ENCODE peak calls at places on chromosomes 1 and 21, in ten cellular contexts. P is AG09309, C is D721Med, X is cardiac muscle cell, Y is thoracic aorta, I is HFFc6, N is neural progenitor cell, M is A549, S is GM06990, L is transverse colon. K is an unnamed sample.

GRCh38 chr1:182802006-182802798 is 12.6 kb downstream of the NPL start:
- DNase-seq in M (no peak), L (no peak), X (no peak), I (no peak), C (no peak), N (no peak), P (no peak), Y (no peak), S (no peak), K (no peak)

GRCh38 chr21:39004776-39005605 is 178.3 kb downstream of the PSMG1 start:
- DNase-seq in M (no peak), X (no peak), N (no peak), P (no peak), S (no peak), I (no peak), L (peak), Y (no peak), C (no peak), K (no peak)

GRCh38 chr1:14439015-14439414 is 159.5 kb upstream of the KAZN start:
- DNase-seq in P (no peak), S (no peak), Y (no peak), N (no peak), C (no peak), L (no peak), M (no peak), I (no peak), X (no peak), K (no peak)

GRCh38 chr21:33368124-33368523 is 35.1 kb upstream of the IFNGR2 start:
- DNase-seq in M (no peak), L (no peak), P (no peak), S (no peak), X (no peak), I (no peak), Y (no peak), N (no peak), C (no peak), K (no peak)

GRCh38 chr1:246092136-246092535 is 414.9 kb downstream of the SMYD3 start:
- DNase-seq in P (no peak), I (no peak), X (no peak), C (no peak), N (no peak), M (no peak), L (no peak), S (no peak), Y (no peak), K (no peak)

GRCh38 chr1:180343931-180344406 is 113.9 kb downstream of the LHX4 start:
- DNase-seq in I (peak), L (peak), C (no peak), N (no peak), S (no peak), P (no peak), M (no peak), Y (no peak), X (peak), K (no peak)

GRCh38 chr1:63142001-63142400 is 180.4 kb upstream of the FOXD3 start:
- DNase-seq in N (no peak), Y (no peak), M (no peak), X (no peak), L (no peak), C (no peak), S (no peak), P (no peak), I (no peak), K (no peak)

GRCh38 chr1:211903490-211904260 is 73.1 kb upstream of the LPGAT1 start:
- DNase-seq in C (no peak), P (no peak), X (no peak), L (peak), N (no peak), M (no peak), S (no peak), I (no peak), Y (no peak), K (no peak)

GRCh38 chr1:49104575-49104974 is 327.9 kb upstream of the BEND5 start:
- DNase-seq in L (no peak), Y (no peak), I (no peak), P (no peak), N (no peak), C (no peak), S (no peak), M (no peak), X (no peak), K (no peak)

DNA sequence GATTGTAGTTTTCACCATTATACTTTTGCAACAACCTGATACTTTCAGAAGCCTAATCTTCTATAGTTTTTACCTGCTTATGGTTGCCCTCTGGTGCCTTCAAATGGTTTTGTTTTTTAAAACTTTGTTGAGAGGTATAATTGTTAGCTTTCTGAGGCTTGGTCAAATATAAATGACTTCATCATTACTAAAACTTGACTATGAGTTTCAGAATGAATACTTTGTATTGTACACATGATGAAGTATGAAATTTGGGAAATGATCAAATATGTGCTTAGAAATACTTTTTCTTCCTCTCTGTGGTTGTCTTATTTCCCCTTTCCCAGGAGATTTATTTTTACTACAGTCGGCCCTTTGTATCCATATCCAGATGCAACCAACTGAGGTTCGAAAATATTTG is 151.8 kb upstream of the B3GALT2 start:
- DNase-seq in M (no peak), C (no peak), Y (no peak), S (peak), N (no peak), L (no peak), I (peak), P (peak), X (no peak), K (no peak)
- TF ChIP-seq CTCF in M (peak), C (peak), Y (no peak), S (peak), N (no peak), L (no peak), I (peak), P (peak), X (peak), K (no peak)

GRCh38 chr1:85504417-85504816 is 39.5 kb upstream of the DDAH1 start:
- DNase-seq in P (no peak), N (no peak), Y (no peak), C (no peak), S (no peak), L (no peak), X (no peak), M (no peak), I (peak), K (no peak)

GRCh38 chr1:85501355-85501898 is 36.5 kb upstream of the DDAH1 start:
- DNase-seq in L (no peak), Y (no peak), M (no peak), C (no peak), X (no peak), I (no peak), S (no peak), P (no peak), N (no peak), K (no peak)

GRCh38 chr1:85496881-85497582 is 32.1 kb upstream of the DDAH1 start:
- DNase-seq in Y (no peak), X (no peak), M (no peak), C (no peak), S (no peak), L (no peak), P (no peak), N (no peak), I (no peak), K (no peak)

GRCh38 chr1:85502171-85502570 is 37.2 kb upstream of the DDAH1 start:
- DNase-seq in X (no peak), P (no peak), N (no peak), S (no peak), C (no peak), Y (no peak), I (no peak), M (no peak), L (no peak), K (no peak)

GRCh38 chr1:85502625-85503083 is 37.7 kb upstream of the DDAH1 start:
- DNase-seq in I (peak), M (peak), L (peak), C (no peak), S (no peak), Y (no peak), X (peak), P (no peak), N (peak), K (no peak)
- TF ChIP-seq CTCF in I (peak), M (peak), L (peak), C (peak), S (peak), Y (peak), X (peak), P (peak), N (peak), K (peak)

DNA sequence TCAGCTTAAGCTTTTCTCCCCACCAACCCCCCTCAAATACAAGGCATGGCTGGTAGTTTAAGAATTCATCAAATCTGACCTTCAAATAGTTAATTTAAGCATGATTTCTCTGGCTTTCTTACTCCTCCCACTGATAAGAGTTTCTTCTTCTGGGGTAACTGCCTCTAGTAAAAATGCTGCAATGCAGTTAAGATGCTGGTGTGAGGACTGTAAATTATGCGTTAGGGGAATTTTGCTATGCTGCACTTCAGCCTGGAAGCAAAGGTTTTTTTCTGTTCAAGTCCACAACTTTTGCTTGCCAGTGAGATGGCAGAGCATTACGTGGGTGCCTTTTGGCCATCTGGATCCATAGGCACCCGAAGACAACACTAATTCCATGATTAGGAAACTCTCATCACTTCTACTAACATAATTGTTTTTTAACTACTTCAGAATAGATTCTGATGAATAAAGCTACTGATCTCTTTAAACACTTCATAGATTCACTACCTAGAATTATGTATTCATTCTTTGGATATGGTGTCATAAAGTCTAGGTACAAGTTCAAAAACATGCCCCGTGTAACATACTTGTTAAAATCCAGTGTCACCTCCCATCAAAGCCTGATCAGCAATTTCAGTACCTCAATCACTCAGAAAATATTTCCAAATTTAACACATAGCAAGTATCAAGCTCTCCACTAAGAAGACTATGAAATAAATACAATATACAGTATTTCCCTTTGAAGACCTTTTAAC is 8.8 kb upstream of the SMYD2 start:
- DNase-seq in S (no peak), L (no peak), M (no peak), I (no peak), P (no peak), N (no peak), Y (no peak), C (no peak), X (no peak), K (no peak)
- TF ChIP-seq CTCF in S (no peak), L (no peak), M (no peak), I (no peak), P (no peak), N (no peak), Y (no peak), C (no peak), X (no peak), K (no peak)

GRCh38 chr1:215076312-215076711 is 6.2 kb upstream of the KCNK2 start:
- DNase-seq in Y (no peak), I (peak), S (no peak), P (no peak), N (peak), X (peak), C (no peak), M (no peak), L (no peak), K (no peak)
- TF ChIP-seq CTCF in Y (no peak), I (peak), S (peak), P (peak), N (peak), X (peak), C (peak), M (peak), L (no peak), K (peak)

GRCh38 chr1:152543808-152544207 is 22.8 kb downstream of the LCE3E start:
- DNase-seq in Y (no peak), N (no peak), I (no peak), M (peak), L (no peak), C (no peak), S (no peak), X (no peak), P (no peak), K (no peak)
- TF ChIP-seq CTCF in Y (no peak), N (no peak), I (peak), M (peak), L (no peak), C (no peak), S (peak), X (no peak), P (no peak), K (no peak)

GRCh38 chr1:91440845-91441244 is 36.2 kb upstream of the HFM1 start:
- DNase-seq in N (no peak), I (peak), C (no peak), X (no peak), S (no peak), P (no peak), Y (no peak), L (no peak), M (peak), K (no peak)
- TF ChIP-seq CTCF in N (no peak), I (peak), C (peak), X (peak), S (peak), P (peak), Y (no peak), L (no peak), M (no peak), K (no peak)

DNA sequence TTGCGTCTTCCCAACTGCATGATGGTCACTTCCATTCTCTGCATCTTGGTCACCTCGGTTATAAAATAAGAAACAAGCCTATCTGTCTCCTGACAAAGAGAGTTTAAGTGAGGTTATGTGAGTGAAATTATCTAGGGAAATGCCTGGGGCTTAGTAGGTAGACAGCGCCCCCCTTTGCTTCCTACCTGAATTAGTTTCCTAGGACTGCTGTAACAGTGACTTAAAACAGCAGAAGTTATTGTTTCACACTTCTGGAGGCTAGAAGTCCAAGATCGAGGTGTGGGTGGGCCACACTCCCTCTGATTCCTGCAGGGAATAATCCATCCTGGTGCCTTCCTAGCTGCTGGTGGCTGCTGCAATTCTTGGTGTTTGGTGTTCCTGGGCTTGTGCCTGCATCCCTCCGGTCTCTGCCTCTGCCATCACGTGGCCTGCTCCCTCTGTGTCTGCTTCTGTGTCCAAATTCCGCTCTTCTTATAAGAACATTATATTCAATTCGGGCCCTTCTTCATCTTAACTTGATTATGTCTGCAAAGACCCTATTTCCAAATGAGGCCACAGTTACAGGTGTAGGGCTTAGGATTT is 92.6 kb downstream of the IGSF21 start:
- DNase-seq in Y (no peak), X (no peak), M (no peak), S (no peak), N (peak), L (no peak), P (no peak), C (no peak), I (no peak), K (no peak)
- TF ChIP-seq CTCF in Y (no peak), X (no peak), M (no peak), S (no peak), N (peak), L (no peak), P (no peak), C (peak), I (no peak), K (peak)

GRCh38 chr1:41918450-41919043 is at the start of gene HIVEP3:
- DNase-seq in Y (no peak), P (no peak), I (peak), C (peak), X (peak), N (peak), S (no peak), L (no peak), M (peak), K (no peak)
- TF ChIP-seq CTCF in Y (peak), P (peak), I (peak), C (no peak), X (peak), N (peak), S (no peak), L (no peak), M (no peak), K (peak)

K was measured in progenitor cell of endocrine pancreas.